ENCODE peak calls at places on chromosomes 4 and X, in five cellular contexts. One of them, this sample, is unnamed.
A peak's percentile ranks its signal among the peaks of the same experiment; 100 is the strongest.

GRCh38 chr4:71293705-71294104 is 45.1 kb upstream of the SLC4A4 start:
- DNase-seq in heart right ventricle: no peak
- DNase-seq in AG09319: no peak
- DNase-seq in astrocyte of the spinal cord: peak; percentile 62
- DNase-seq in right atrium auricular region: no peak
- DNase-seq in this sample: no peak

GRCh38 chr4:154622598-154622997 is 10.1 kb upstream of the FGG start:
- DNase-seq in heart right ventricle: no peak
- DNase-seq in AG09319: no peak
- DNase-seq in astrocyte of the spinal cord: peak; percentile 50
- DNase-seq in right atrium auricular region: no peak
- DNase-seq in this sample: peak; percentile 16

GRCh38 chrX:139224953-139225665 is 305.4 kb upstream of the F9 start:
- DNase-seq in heart right ventricle: no peak
- DNase-seq in AG09319: no peak
- DNase-seq in astrocyte of the spinal cord: peak; percentile 1
- DNase-seq in right atrium auricular region: no peak
- DNase-seq in this sample: no peak

GRCh38 chr4:3199661-3200422 is 49.1 kb upstream of the MSANTD1 start:
- DNase-seq in heart right ventricle: no peak
- DNase-seq in AG09319: peak; percentile 79
- DNase-seq in astrocyte of the spinal cord: no peak
- DNase-seq in right atrium auricular region: no peak
- DNase-seq in this sample: no peak

GRCh38 chrX:149453911-149454820 is 50.9 kb downstream of the IDS start:
- DNase-seq in heart right ventricle: no peak
- DNase-seq in AG09319: no peak
- DNase-seq in astrocyte of the spinal cord: no peak
- DNase-seq in right atrium auricular region: no peak
- DNase-seq in this sample: no peak

GRCh38 chr4:6272863-6273660 is 3.4 kb downstream of the WFS1 start:
- DNase-seq in heart right ventricle: no peak
- DNase-seq in AG09319: no peak
- DNase-seq in astrocyte of the spinal cord: peak; percentile 88
- DNase-seq in right atrium auricular region: no peak
- DNase-seq in this sample: no peak

GRCh38 chr4:1285790-1286553 is 3.7 kb upstream of the MAEA start:
- DNase-seq in heart right ventricle: no peak
- DNase-seq in AG09319: no peak
- DNase-seq in astrocyte of the spinal cord: no peak
- DNase-seq in right atrium auricular region: no peak
- DNase-seq in this sample: peak; percentile 78

GRCh38 chrX:30513284-30513683 is 64.3 kb downstream of the TASL start:
- DNase-seq in heart right ventricle: no peak
- DNase-seq in AG09319: no peak
- DNase-seq in astrocyte of the spinal cord: no peak
- DNase-seq in right atrium auricular region: no peak
- DNase-seq in this sample: no peak

GRCh38 chr4:153346563-153346962 is 2.1 kb downstream of the MND1 start:
- DNase-seq in heart right ventricle: no peak
- DNase-seq in AG09319: no peak
- DNase-seq in astrocyte of the spinal cord: no peak
- DNase-seq in right atrium auricular region: no peak
- DNase-seq in this sample: no peak

GRCh38 chr4:48403358-48403757 is 62.0 kb downstream of the SLAIN2 start:
- DNase-seq in heart right ventricle: no peak
- DNase-seq in AG09319: no peak
- DNase-seq in astrocyte of the spinal cord: no peak
- DNase-seq in right atrium auricular region: no peak
- DNase-seq in this sample: no peak

GRCh38 chr4:183348136-183348535 is 25.9 kb upstream of the CLDN24 start:
- DNase-seq in heart right ventricle: no peak
- DNase-seq in AG09319: no peak
- DNase-seq in astrocyte of the spinal cord: no peak
- DNase-seq in right atrium auricular region: no peak
- DNase-seq in this sample: no peak

GRCh38 chrX:22095306-22095705 is 63.2 kb downstream of the PHEX start:
- DNase-seq in heart right ventricle: no peak
- DNase-seq in AG09319: no peak
- DNase-seq in astrocyte of the spinal cord: peak; percentile 41
- DNase-seq in right atrium auricular region: no peak
- DNase-seq in this sample: no peak

GRCh38 chrX:70954871-70955270 is 24.0 kb upstream of the SLC7A3 start:
- DNase-seq in heart right ventricle: no peak
- DNase-seq in AG09319: no peak
- DNase-seq in astrocyte of the spinal cord: no peak
- DNase-seq in right atrium auricular region: no peak
- DNase-seq in this sample: no peak

DNA sequence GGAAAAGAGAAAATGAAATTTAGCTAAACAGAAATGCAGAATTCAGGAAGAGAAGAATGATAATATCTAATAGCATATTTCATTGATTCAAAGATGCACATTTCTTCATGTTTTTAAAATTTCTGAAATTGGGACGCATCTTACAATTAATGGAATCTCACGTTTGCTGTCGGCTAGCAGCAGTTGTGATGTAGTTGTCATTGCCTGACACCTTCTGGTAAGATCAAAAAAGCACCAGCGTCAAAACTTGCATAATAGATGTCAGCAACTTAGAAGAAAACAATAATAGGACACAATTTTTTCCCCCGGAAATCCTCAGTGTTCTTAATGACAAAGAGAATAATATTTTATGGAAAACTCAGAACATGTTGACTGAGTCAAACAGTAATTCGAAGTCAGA is 29.8 kb upstream of the SLC7A3 start:
- DNase-seq in heart right ventricle: no peak
- DNase-seq in AG09319: no peak
- DNase-seq in astrocyte of the spinal cord: no peak
- DNase-seq in right atrium auricular region: no peak
- DNase-seq in this sample: no peak
- TF ChIP-seq CTCF in heart right ventricle: no peak
- TF ChIP-seq CTCF in AG09319: no peak
- TF ChIP-seq CTCF in astrocyte of the spinal cord: no peak
- TF ChIP-seq CTCF in right atrium auricular region: no peak
- TF ChIP-seq CTCF in this sample: no peak

DNA sequence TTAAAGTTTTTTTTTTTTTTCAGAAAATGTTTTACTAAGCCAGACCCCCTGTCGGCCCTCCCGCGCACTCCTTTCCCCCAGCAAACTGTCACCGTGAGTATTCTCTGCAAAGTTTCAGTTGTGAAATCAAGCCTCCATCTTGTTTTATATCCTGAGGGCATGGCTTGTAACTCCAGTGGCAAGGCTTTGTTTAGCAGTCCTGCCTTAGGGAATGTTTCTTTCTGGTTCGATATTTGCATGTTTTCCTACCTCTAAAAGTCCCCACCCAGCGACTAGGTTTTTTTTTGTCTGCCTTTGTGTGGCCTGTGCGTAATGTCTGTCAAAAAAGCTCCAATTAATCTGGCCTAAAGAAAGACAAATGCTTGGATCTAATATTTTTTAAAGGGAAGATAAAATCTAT is 325.9 kb downstream of the TLL1 start:
- DNase-seq in heart right ventricle: no peak
- DNase-seq in AG09319: no peak
- DNase-seq in astrocyte of the spinal cord: no peak
- DNase-seq in right atrium auricular region: no peak
- DNase-seq in this sample: no peak
- TF ChIP-seq CTCF in heart right ventricle: no peak
- TF ChIP-seq CTCF in AG09319: no peak
- TF ChIP-seq CTCF in astrocyte of the spinal cord: no peak
- TF ChIP-seq CTCF in right atrium auricular region: no peak
- TF ChIP-seq CTCF in this sample: no peak

DNA sequence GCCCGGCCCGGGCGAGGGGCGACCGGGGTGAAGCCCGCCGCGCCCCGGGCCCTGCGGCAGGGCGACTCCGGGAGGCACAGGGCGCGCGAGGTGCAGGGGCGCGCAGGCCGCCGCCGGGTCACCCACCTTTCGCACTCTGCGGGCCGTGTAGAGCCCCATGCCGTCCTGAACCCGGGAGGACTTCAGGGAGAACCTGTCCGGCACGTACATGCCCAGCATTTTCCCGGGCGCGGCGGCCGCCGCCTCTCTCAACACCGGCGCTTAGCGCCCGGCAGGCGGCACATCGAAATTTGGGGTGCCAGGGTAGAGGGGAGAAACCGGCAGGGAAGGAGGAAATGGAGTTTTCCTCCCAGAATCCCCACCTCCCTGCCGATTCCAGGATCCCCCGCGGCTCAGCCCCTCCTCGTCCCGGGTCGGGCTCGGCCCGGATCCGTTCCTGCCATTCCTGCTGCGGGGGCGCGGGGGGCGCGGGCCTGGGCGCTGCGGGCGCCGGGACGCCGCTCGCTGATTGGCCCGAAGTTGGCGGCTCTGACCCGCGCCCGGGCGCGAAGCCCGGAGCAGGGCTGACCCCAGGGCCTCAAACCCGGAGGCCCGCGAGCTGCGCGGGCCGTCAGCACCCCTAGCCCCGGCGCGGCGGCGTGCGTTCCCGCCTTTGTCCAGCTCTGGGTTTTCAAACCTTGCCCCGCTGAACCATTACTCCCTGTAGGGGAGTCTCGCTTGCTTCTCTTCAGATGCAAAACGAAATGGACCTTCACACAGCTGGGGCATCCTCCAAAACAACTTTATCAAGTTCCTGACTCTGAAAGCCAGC is at the start of gene PRDM5:
- DNase-seq in heart right ventricle: peak; percentile 72
- DNase-seq in AG09319: peak; percentile 16
- DNase-seq in astrocyte of the spinal cord: peak; percentile 65
- DNase-seq in right atrium auricular region: peak; percentile 60
- DNase-seq in this sample: peak; percentile 35
- TF ChIP-seq CTCF in heart right ventricle: no peak
- TF ChIP-seq CTCF in AG09319: peak; percentile 11
- TF ChIP-seq CTCF in astrocyte of the spinal cord: peak; percentile 12
- TF ChIP-seq CTCF in right atrium auricular region: peak; percentile 36
- TF ChIP-seq CTCF in this sample: no peak

GRCh38 chr4:119489305-119489704 is 139.3 kb downstream of the PDE5A start:
- DNase-seq in heart right ventricle: no peak
- DNase-seq in AG09319: no peak
- DNase-seq in astrocyte of the spinal cord: no peak
- DNase-seq in right atrium auricular region: no peak
- DNase-seq in this sample: no peak

GRCh38 chr4:119493419-119493818 is 135.2 kb downstream of the PDE5A start:
- DNase-seq in heart right ventricle: no peak
- DNase-seq in AG09319: no peak
- DNase-seq in astrocyte of the spinal cord: no peak
- DNase-seq in right atrium auricular region: no peak
- DNase-seq in this sample: no peak

GRCh38 chr4:119490335-119490734 is 138.3 kb downstream of the PDE5A start:
- DNase-seq in heart right ventricle: no peak
- DNase-seq in AG09319: no peak
- DNase-seq in astrocyte of the spinal cord: peak; percentile 26
- DNase-seq in right atrium auricular region: no peak
- DNase-seq in this sample: no peak
- TF ChIP-seq CTCF in heart right ventricle: no peak
- TF ChIP-seq CTCF in AG09319: peak; percentile 21
- TF ChIP-seq CTCF in astrocyte of the spinal cord: peak; percentile 44
- TF ChIP-seq CTCF in right atrium auricular region: peak; percentile 21
- TF ChIP-seq CTCF in this sample: no peak

GRCh38 chrX:107537815-107538214 is 88.4 kb downstream of the FRMPD3 start:
- DNase-seq in heart right ventricle: no peak
- DNase-seq in AG09319: no peak
- DNase-seq in astrocyte of the spinal cord: peak; percentile 40
- DNase-seq in right atrium auricular region: no peak
- DNase-seq in this sample: peak; percentile 62
- TF ChIP-seq CTCF in heart right ventricle: no peak
- TF ChIP-seq CTCF in AG09319: peak; percentile 53
- TF ChIP-seq CTCF in astrocyte of the spinal cord: peak; percentile 50
- TF ChIP-seq CTCF in right atrium auricular region: peak; percentile 51
- TF ChIP-seq CTCF in this sample: peak; percentile 31

GRCh38 chrX:131394384-131394783 is 105.3 kb upstream of the IGSF1 start:
- DNase-seq in heart right ventricle: no peak
- DNase-seq in AG09319: no peak
- DNase-seq in astrocyte of the spinal cord: no peak
- DNase-seq in right atrium auricular region: no peak
- DNase-seq in this sample: no peak

GRCh38 chrX:131392666-131393065 is 103.6 kb upstream of the IGSF1 start:
- DNase-seq in heart right ventricle: no peak
- DNase-seq in AG09319: no peak
- DNase-seq in astrocyte of the spinal cord: no peak
- DNase-seq in right atrium auricular region: no peak
- DNase-seq in this sample: no peak

GRCh38 chrX:131397891-131398290 is 108.8 kb upstream of the IGSF1 start:
- DNase-seq in heart right ventricle: no peak
- DNase-seq in AG09319: no peak
- DNase-seq in astrocyte of the spinal cord: no peak
- DNase-seq in right atrium auricular region: no peak
- DNase-seq in this sample: no peak

GRCh38 chrX:131388293-131388692 is 99.2 kb upstream of the IGSF1 start:
- DNase-seq in heart right ventricle: no peak
- DNase-seq in AG09319: no peak
- DNase-seq in astrocyte of the spinal cord: no peak
- DNase-seq in right atrium auricular region: no peak
- DNase-seq in this sample: no peak

DNA sequence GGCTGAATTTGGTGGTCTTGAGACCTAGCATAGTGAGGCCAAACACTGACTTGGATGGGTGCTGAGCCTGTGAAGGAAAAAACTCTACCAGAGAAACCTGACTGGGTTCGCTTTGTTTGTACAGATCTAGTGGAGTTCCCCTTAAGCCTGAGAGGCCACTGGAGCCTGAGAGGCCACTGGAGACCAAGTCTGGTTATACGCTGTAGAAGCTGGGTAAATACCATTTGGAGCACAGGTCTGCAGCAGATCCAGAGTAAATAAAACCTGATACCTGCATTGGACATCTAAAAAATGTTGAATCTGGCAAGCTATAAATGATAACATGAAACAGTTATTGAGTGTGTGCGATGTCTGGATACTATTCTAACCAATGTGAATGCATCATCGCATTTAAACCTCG is 104.3 kb upstream of the IGSF1 start:
- DNase-seq in heart right ventricle: no peak
- DNase-seq in AG09319: no peak
- DNase-seq in astrocyte of the spinal cord: no peak
- DNase-seq in right atrium auricular region: no peak
- DNase-seq in this sample: no peak
- TF ChIP-seq CTCF in heart right ventricle: no peak
- TF ChIP-seq CTCF in AG09319: no peak
- TF ChIP-seq CTCF in astrocyte of the spinal cord: no peak
- TF ChIP-seq CTCF in right atrium auricular region: no peak
- TF ChIP-seq CTCF in this sample: no peak

DNA sequence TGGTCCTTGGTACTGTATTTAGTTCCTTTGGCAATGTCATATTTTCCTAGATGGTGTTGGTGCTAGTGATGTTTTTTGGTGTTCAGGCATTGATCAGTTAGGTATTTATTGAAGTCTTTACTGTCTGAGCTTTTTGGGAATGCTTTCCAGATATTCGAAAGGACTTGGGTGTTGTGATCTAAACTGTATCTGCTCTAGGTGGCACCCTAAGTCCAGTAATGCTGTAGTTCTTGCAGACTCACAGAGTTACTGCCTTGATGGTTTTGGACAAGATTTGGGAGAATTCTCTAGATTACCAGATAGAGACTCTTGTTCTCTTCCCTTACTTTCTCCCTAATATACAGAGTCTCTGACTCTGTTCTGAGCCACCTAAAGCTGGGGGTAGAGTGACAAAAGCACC is 513.6 kb upstream of the PITX2 start:
- DNase-seq in heart right ventricle: no peak
- DNase-seq in AG09319: peak; percentile 43
- DNase-seq in astrocyte of the spinal cord: peak; percentile 38
- DNase-seq in right atrium auricular region: no peak
- DNase-seq in this sample: no peak
- TF ChIP-seq CTCF in heart right ventricle: no peak
- TF ChIP-seq CTCF in AG09319: peak; percentile 42
- TF ChIP-seq CTCF in astrocyte of the spinal cord: peak; percentile 26
- TF ChIP-seq CTCF in right atrium auricular region: no peak
- TF ChIP-seq CTCF in this sample: no peak

This sample was measured in activated CD8-positive, alpha-beta T cell treated with anti-CD3 and anti-CD28 coated beads for 36 hours.